ENCODE peak calls at places on chromosomes 11 and 22, in five cellular contexts. D, Z, M, O and Q are unnamed samples.
A peak's percentile ranks its signal among the peaks of the same experiment; 100 is the strongest.

GRCh38 chr22:44894782-44895181 is 115.0 kb downstream of the PHF21B start:
- DNase-seq in D (no peak), Z (no peak), M (no peak), O (no peak), Q (no peak)

GRCh38 chr11:74371269-74372039 is 26.8 kb downstream of the PGM2L1 start:
- DNase-seq in O (no peak), D (no peak), Z (no peak), M (no peak), Q (no peak)

GRCh38 chr22:43188829-43189545 is 2.1 kb upstream of the TTLL12 start:
- DNase-seq in Z (no peak), D (no peak), M (peak; percentile 47), O (no peak), Q (no peak)

GRCh38 chr11:27934830-27935145 is 173.2 kb downstream of the KIF18A start:
- DNase-seq in M (no peak), D (no peak), Z (no peak), O (no peak), Q (no peak)

GRCh38 chr22:44364750-44365118 is 52.0 kb upstream of the SHISAL1 start:
- DNase-seq in M (no peak), O (no peak), Z (no peak), D (no peak), Q (no peak)

GRCh38 chr11:88367310-88367709 is 29.8 kb upstream of the CTSC start:
- DNase-seq in O (no peak), Z (no peak), M (no peak), D (no peak), Q (no peak)

GRCh38 chr11:84012171-84012826 is 726.1 kb upstream of the CCDC90B start:
- DNase-seq in M (no peak), D (no peak), Z (no peak), O (no peak), Q (no peak)

GRCh38 chr22:40281717-40282116 is 64.6 kb upstream of the ADSL start:
- DNase-seq in Z (no peak), M (no peak), O (no peak), D (no peak), Q (no peak)

GRCh38 chr11:22197139-22197893 is 4.4 kb downstream of the ANO5 start:
- DNase-seq in D (no peak), Z (no peak), M (no peak), O (no peak), Q (no peak)

GRCh38 chr22:18994780-18995711 is 59.0 kb upstream of the PRODH start:
- DNase-seq in M (peak; percentile 89), O (no peak), D (peak; percentile 37), Z (no peak), Q (no peak)

GRCh38 chr11:34194576-34195335 is 89.3 kb downstream of the NAT10 start:
- DNase-seq in M (no peak), Z (no peak), O (no peak), D (peak; percentile 42), Q (peak; percentile 33)

DNA sequence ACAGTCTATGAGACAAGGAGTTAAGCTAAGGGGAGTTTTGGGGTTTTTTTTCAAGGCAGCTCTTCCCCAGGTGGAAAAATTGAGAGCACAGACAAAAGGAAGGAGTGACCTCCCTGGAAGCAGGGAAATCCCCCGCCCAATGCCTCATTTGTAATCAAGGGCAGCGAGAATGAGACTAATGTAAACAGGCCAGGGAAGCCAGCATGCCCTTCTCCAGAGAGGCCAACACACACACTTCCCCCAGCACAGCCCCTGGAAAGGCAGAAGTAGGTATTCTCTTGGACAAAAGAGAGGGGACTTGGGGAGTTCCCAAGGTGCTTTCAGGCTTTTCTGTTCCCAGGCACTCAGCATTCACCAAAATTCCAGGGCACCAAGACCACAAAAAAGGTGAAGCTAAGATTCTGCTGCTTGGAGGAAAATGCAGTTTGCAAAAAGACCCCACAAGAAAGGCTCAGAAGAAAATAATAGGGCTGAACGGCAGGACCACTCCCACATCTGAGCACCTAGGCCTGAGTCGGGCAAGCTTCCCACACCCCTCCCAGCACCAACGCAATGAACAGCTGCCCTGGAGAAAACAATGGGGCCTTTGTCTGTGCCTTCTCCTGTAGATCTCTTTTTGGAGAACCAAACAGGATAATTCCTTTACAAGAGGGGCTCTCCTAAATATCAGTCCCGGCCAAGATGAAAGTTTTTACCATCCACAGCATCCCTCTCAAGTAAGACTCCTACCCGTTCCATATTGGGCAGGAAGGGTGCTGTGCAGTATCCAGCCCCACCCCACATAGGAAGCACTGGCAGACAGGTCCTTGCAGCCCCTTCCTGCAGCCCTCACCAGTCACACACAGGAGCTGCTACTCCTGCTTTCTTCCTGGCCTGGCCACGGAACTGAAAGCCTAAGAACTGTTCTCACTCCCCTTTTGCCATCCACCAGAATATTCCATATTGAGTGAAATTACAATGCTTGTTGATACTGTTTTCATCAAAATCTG is 70.7 kb upstream of the AKIP1 start:
- DNase-seq in M (peak; percentile 35), O (no peak), Z (no peak), D (peak; percentile 50), Q (no peak)
- TF ChIP-seq CREB1 in M (no peak), O (no peak), Z (no peak), D (no peak), Q (no peak)

DNA sequence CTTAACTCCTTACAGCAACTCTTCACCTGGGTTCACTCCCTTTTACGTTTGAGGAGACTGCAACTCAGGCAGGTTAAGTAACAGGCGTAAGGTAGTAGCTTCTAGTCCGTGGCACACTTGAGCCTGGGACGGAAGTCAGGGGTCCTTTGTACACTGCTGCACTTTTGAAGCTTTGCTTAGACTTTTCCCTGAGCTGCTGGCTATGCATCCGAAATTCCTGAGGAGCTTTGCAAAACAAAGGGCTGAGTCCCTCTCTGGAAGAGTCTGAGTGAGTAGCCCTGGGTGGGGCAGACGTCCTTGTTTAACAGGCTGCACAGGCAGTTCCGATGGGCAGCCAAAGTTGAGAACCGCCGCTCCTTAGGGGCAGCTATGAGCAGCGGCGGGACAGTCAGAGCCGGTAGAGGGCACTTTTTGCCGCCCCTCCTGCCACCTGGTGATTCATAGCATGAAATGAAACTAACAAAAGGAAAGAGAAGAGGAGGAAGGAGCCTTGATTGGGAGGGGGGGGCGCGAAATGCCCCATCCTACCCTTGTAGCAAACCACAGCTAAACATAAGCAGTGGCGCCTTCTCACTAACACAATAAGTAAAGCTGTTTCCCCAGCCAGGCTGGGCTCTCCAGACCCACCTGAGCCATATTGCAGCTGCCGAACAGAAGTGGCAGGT is 1.4 kb downstream of the TMEM109 start:
- DNase-seq in O (peak; percentile 69), M (no peak), D (peak; percentile 85), Z (no peak), Q (peak; percentile 65)
- TF ChIP-seq CREB1 in O (no peak), M (no peak), D (peak; percentile 21), Z (no peak), Q (no peak)

GRCh38 chr11:86938900-86939880 is 16.0 kb downstream of the FZD4 start:
- DNase-seq in D (peak; percentile 81), Z (no peak), M (peak; percentile 65), O (no peak), Q (no peak)
- TF ChIP-seq CREB1 in D (no peak), Z (no peak), M (no peak), O (no peak), Q (no peak)

DNA sequence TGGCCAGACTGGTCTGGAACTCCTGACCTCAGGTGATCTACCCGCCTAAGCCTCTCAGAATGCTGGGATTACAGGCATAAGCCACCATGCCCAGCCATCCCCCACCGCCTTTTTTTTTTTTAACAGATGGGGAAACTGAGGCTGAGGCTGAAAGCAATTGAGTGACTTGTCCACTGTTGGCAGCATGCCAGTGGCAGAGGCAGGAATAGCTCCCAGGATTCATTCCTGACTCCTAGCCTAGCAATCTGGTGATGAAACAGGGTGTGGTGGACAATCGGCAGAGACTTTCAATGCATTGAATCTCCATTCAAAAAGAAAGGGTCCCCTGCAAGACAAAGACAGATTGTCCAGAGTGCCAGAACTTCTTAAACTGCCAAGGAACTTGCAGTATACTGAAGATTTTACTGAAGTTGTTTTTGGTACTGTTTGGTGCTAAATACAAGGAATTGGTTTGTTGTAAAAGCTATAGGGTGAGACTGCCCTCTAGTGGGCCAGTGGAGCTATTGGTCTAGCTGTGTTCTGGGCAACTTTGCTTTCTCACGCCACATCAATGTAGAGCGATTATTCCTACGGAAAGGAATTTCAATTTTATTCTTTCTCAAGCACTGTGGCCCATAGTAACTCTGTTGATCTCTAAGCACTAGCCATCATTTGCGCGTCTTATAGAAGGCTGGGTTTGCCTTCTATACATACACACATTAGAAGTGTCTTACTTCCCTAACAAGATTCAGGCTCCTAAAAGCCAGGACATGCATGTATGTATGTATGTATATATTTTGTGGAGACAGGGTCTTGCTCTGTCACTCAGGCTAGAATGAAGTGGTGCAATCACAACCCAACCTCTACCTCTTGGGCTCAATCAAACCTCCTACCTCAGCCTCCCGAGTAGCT is 21.0 kb downstream of the C22orf31 start:
- DNase-seq in D (peak; percentile 88), Z (no peak), M (peak; percentile 65), O (peak; percentile 36), Q (peak; percentile 68)
- TF ChIP-seq CREB1 in D (no peak), Z (no peak), M (no peak), O (no peak), Q (no peak)

DNA sequence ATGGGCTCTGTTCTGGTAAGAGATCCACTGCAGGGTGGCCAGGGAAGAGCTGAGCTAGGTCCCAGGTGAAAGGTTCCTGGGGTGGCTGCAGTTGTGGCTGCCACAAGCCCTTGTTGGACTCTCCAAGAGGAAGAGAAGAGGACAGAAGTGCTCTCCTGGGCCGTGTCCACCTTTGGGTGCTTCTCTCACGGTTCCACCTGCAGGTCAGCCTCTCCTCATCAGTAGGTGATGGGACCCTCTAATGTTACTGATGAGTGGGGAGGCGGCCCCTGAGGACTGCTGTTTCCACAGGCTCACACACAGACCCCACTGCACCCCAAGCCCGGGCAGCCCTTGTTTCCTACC is 804.9 kb downstream of the BRD1 start:
- DNase-seq in D (no peak), O (no peak), Z (no peak), M (no peak), Q (no peak)
- TF ChIP-seq CREB1 in D (no peak), O (no peak), Z (no peak), M (no peak), Q (no peak)

GRCh38 chr22:32309585-32310251 is 47.9 kb upstream of the RFPL3 start:
- DNase-seq in M (no peak), O (no peak), Z (no peak), D (peak; percentile 35), Q (no peak)
- TF ChIP-seq CREB1 in M (no peak), O (no peak), Z (no peak), D (no peak), Q (no peak)